ENCODE peak calls at places on chromosomes 12 and 14, in four cellular contexts. One of them, this sample, is unnamed.

GRCh38 chr12:47885012-47885501 is 19.7 kb downstream of the VDR start:
- DNase-seq in AG04450: no peak
- DNase-seq in A172: no peak
- DNase-seq in stimulated activated CD4-positive, alpha-beta T cell treated with anti-CD3 and anti-CD28 coated beads, Interleukin-4, amount 100 ng/mL, for 48 hours: peak
- DNase-seq in this sample: no peak

GRCh38 chr12:63940295-63940997 is 95.9 kb downstream of the SRGAP1 start:
- DNase-seq in A172: no peak
- DNase-seq in AG04450: no peak
- DNase-seq in stimulated activated CD4-positive, alpha-beta T cell treated with anti-CD3 and anti-CD28 coated beads, Interleukin-4, amount 100 ng/mL, for 48 hours: no peak
- DNase-seq in this sample: no peak

GRCh38 chr12:121536058-121536928 is 44.5 kb downstream of the KDM2B start:
- DNase-seq in stimulated activated CD4-positive, alpha-beta T cell treated with anti-CD3 and anti-CD28 coated beads, Interleukin-4, amount 100 ng/mL, for 48 hours: peak
- DNase-seq in AG04450: peak
- DNase-seq in A172: peak
- DNase-seq in this sample: peak

GRCh38 chr14:100677152-100677924 is 49.4 kb upstream of the DLK1 start:
- DNase-seq in A172: no peak
- DNase-seq in stimulated activated CD4-positive, alpha-beta T cell treated with anti-CD3 and anti-CD28 coated beads, Interleukin-4, amount 100 ng/mL, for 48 hours: no peak
- DNase-seq in AG04450: no peak
- DNase-seq in this sample: no peak

GRCh38 chr12:47725893-47726292 is 603 bp upstream of the ENDOU start:
- DNase-seq in AG04450: no peak
- DNase-seq in A172: no peak
- DNase-seq in stimulated activated CD4-positive, alpha-beta T cell treated with anti-CD3 and anti-CD28 coated beads, Interleukin-4, amount 100 ng/mL, for 48 hours: no peak
- DNase-seq in this sample: no peak

GRCh38 chr14:83909507-83909906 is 1620.4 kb upstream of the FLRT2 start:
- DNase-seq in stimulated activated CD4-positive, alpha-beta T cell treated with anti-CD3 and anti-CD28 coated beads, Interleukin-4, amount 100 ng/mL, for 48 hours: no peak
- DNase-seq in AG04450: no peak
- DNase-seq in A172: no peak
- DNase-seq in this sample: no peak

GRCh38 chr12:106690569-106690968 is 83.9 kb upstream of the RIC8B start:
- DNase-seq in AG04450: no peak
- DNase-seq in stimulated activated CD4-positive, alpha-beta T cell treated with anti-CD3 and anti-CD28 coated beads, Interleukin-4, amount 100 ng/mL, for 48 hours: no peak
- DNase-seq in A172: no peak
- DNase-seq in this sample: no peak

GRCh38 chr12:111446044-111446581 is 40.4 kb downstream of the SH2B3 start:
- DNase-seq in A172: peak
- DNase-seq in stimulated activated CD4-positive, alpha-beta T cell treated with anti-CD3 and anti-CD28 coated beads, Interleukin-4, amount 100 ng/mL, for 48 hours: no peak
- DNase-seq in AG04450: peak
- DNase-seq in this sample: no peak

GRCh38 chr12:80937391-80938238 is at the start of gene LIN7A:
- DNase-seq in AG04450: no peak
- DNase-seq in A172: no peak
- DNase-seq in stimulated activated CD4-positive, alpha-beta T cell treated with anti-CD3 and anti-CD28 coated beads, Interleukin-4, amount 100 ng/mL, for 48 hours: no peak
- DNase-seq in this sample: no peak

This sample was measured in T follicular helper cell.